ENCODE peak calls at places on chromosomes 16 and 17, in eight cellular contexts. A, L, S, Q, G, V, J and O are unnamed samples.

GRCh38 chr17:4537451-4538235 is 17.5 kb downstream of the MYBBP1A start:
- DNase-seq in A (no peak), L (peak; percentile 57), S (no peak), Q (peak; percentile 29), G (no peak), V (peak; percentile 50), J (no peak), O (no peak)

GRCh38 chr16:21628772-21629171 is 23.6 kb downstream of the IGSF6 start:
- DNase-seq in A (no peak), L (no peak), S (no peak), Q (peak; percentile 93), G (no peak), V (no peak), J (no peak), O (no peak)

GRCh38 chr17:57834146-57834741 is 15.6 kb downstream of the MRPS23 start:
- DNase-seq in A (no peak), L (peak; percentile 91), S (no peak), Q (peak; percentile 74), G (peak; percentile 88), V (no peak), J (peak; percentile 75), O (no peak)

GRCh38 chr17:7589891-7590611 is at the start of gene SOX15:
- DNase-seq in A (no peak), L (no peak), S (no peak), Q (peak; percentile 66), G (peak; percentile 70), V (no peak), J (peak; percentile 82), O (peak; percentile 91)

GRCh38 chr17:63698381-63698885 is 1.5 kb downstream of the LIMD2 start:
- DNase-seq in A (no peak), L (no peak), S (no peak), Q (no peak), G (no peak), V (no peak), J (peak; percentile 70), O (no peak)

GRCh38 chr17:57372156-57372555 is 115.8 kb downstream of the MSI2 start:
- DNase-seq in A (no peak), L (no peak), S (no peak), Q (peak; percentile 37), G (no peak), V (no peak), J (no peak), O (no peak)

GRCh38 chr16:54546481-54546880 is 259.9 kb upstream of the IRX3 start:
- DNase-seq in A (no peak), L (no peak), S (no peak), Q (no peak), G (no peak), V (no peak), J (no peak), O (no peak)

GRCh38 chr17:66782866-66783265 is 52.1 kb upstream of the CACNG5 start:
- DNase-seq in A (no peak), L (no peak), S (no peak), Q (no peak), G (no peak), V (no peak), J (peak; percentile 9), O (no peak)

GRCh38 chr17:63564562-63564961 is 14.3 kb downstream of the DCAF7 start:
- DNase-seq in A (no peak), L (no peak), S (no peak), Q (no peak), G (no peak), V (no peak), J (no peak), O (no peak)

GRCh38 chr16:5025171-5025632 is 8.5 kb downstream of the NAGPA start:
- DNase-seq in A (peak; percentile 62), L (no peak), S (peak; percentile 50), Q (peak; percentile 44), G (no peak), V (peak; percentile 70), J (peak; percentile 95), O (no peak)

GRCh38 chr16:6258056-6258455 is 1074.6 kb upstream of the RBFOX1 start:
- DNase-seq in A (no peak), L (no peak), S (no peak), Q (no peak), G (no peak), V (no peak), J (no peak), O (no peak)

GRCh38 chr17:61161615-61162134 is 238.0 kb upstream of the TBX2 start:
- DNase-seq in A (no peak), L (no peak), S (no peak), Q (no peak), G (no peak), V (no peak), J (no peak), O (no peak)

GRCh38 chr17:20171741-20172377 is 162.7 kb downstream of the SPECC1 start:
- DNase-seq in A (no peak), L (no peak), S (no peak), Q (no peak), G (no peak), V (no peak), J (no peak), O (no peak)

DNA sequence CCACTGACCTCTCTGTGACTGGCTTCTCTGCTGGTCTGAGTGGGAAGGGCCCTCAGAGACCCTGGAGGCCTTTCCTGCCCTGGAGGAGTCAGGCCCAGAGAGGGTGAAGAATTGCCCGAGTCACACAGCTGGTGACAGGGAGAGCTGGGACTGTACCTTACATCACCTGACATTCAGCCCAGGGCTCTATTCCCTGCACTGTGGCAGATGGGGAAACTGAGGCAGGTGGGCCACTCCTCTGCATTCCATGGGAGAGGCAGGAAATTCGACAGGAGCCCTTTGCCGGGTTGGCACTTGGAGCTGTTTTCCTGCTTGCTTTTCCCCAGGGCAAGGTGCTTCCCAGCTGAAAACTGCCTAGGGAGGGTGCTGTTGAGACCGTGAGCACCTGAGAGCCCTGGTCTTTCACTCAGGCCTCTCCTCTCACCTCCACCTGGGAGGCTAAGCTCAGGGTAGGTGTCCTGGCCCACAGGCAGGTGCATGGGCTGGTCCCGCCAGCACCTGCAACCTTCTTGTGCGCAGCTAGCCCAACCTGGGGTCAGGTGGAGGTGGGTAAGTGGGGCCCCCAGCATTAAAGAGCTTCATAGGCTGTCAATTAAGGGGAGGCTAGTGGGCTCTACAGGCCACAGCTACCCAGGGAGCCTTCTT is 8.5 kb downstream of the ADCY7 start:
- DNase-seq in A (no peak), L (peak; percentile 23), S (no peak), Q (no peak), G (no peak), V (peak; percentile 21), J (peak; percentile 69), O (no peak)
- H3K4me3 ChIP-seq in A (no peak overlapping the region), L (peak overlapping the region; percentile 43), S (no peak overlapping the region), Q (no peak overlapping the region), G (no peak overlapping the region), V (no peak overlapping the region), J (no peak overlapping the region), O (no peak overlapping the region)

DNA sequence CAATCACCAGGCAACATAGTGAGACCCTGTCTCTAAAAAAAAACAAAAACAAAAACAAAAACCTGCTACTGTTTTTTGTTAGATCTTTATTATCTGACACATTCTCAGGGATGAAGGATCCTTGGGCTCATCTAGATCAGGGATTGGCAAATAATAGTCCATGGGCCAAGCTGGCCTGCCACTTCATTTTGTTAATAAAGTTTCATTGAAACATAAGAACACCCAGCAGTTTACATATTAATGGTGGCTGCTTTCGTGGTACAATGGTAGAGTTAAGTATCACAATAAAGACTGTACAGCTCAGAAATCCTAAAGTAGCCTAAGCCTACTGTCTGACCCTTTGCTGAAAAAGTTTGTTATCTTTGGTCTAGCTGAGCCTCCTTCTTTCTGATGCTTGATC is 32.9 kb upstream of the CLEC18A start:
- DNase-seq in A (no peak), L (no peak), S (no peak), Q (no peak), G (no peak), V (no peak), J (no peak), O (no peak)
- H3K4me3 ChIP-seq in A (no peak overlapping the region), L (no peak overlapping the region), S (no peak overlapping the region), Q (peak overlapping the region; percentile 36), G (no peak overlapping the region), V (no peak overlapping the region), J (no peak overlapping the region), O (no peak overlapping the region)

GRCh38 chr16:31141489-31142108 is 6.1 kb upstream of the PRSS8 start:
- DNase-seq in A (peak; percentile 35), L (no peak), S (no peak), Q (no peak), G (no peak), V (no peak), J (peak; percentile 68), O (peak; percentile 88)

GRCh38 chr16:31142109-31143035 is 6.8 kb upstream of the PRSS8 start:
- DNase-seq in A (peak; percentile 98), L (peak; percentile 99), S (peak; percentile 99), Q (peak; percentile 100), G (peak; percentile 99), V (peak; percentile 100), J (peak; percentile 100), O (peak; percentile 98)

GRCh38 chr16:31143889-31144148 is 6.0 kb downstream of the PRSS36 start:
- DNase-seq in A (no peak), L (no peak), S (no peak), Q (no peak), G (no peak), V (no peak), J (no peak), O (no peak)

GRCh38 chr16:31145398-31145990 is 4.4 kb downstream of the PRSS36 start:
- DNase-seq in A (no peak), L (no peak), S (no peak), Q (no peak), G (no peak), V (no peak), J (no peak), O (no peak)

GRCh38 chr16:31143036-31143888 is 6.6 kb downstream of the PRSS36 start:
- DNase-seq in A (peak; percentile 57), L (no peak), S (no peak), Q (no peak), G (no peak), V (peak; percentile 68), J (peak; percentile 64), O (no peak)
- H3K4me3 ChIP-seq in A (no peak overlapping the region), L (peak overlapping the region; percentile 61), S (peak overlapping the region; percentile 49), Q (peak overlapping the region; percentile 35), G (peak overlapping the region; percentile 51), V (peak overlapping the region; percentile 49), J (peak overlapping the region; percentile 35), O (no peak overlapping the region)

GRCh38 chr16:35561346-35561745 is 2101.9 kb downstream of the TP53TG3F start:
- DNase-seq in A (no peak), L (no peak), S (no peak), Q (no peak), G (no peak), V (no peak), J (no peak), O (no peak)
- H3K4me3 ChIP-seq in A (no peak overlapping the region), L (no peak overlapping the region), S (no peak overlapping the region), Q (no peak overlapping the region), G (no peak overlapping the region), V (no peak overlapping the region), J (no peak overlapping the region), O (no peak overlapping the region)

GRCh38 chr16:66600484-66600883 is 4.0 kb upstream of the CMTM3 start:
- DNase-seq in A (no peak), L (no peak), S (no peak), Q (peak; percentile 51), G (no peak), V (no peak), J (no peak), O (no peak)
- H3K4me3 ChIP-seq in A (no peak overlapping the region), L (no peak overlapping the region), S (no peak overlapping the region), Q (no peak overlapping the region), G (no peak overlapping the region), V (no peak overlapping the region), J (no peak overlapping the region), O (no peak overlapping the region)

GRCh38 chr16:89256651-89257254 is 39.2 kb downstream of the ZNF778 start:
- DNase-seq in A (peak; percentile 59), L (peak; percentile 66), S (no peak), Q (peak; percentile 90), G (peak; percentile 26), V (peak; percentile 59), J (peak; percentile 91), O (no peak)
- H3K4me3 ChIP-seq in A (no peak overlapping the region), L (peak overlapping the region; percentile 54), S (peak overlapping the region; percentile 50), Q (peak overlapping the region; percentile 42), G (peak overlapping the region; percentile 36), V (peak overlapping the region; percentile 30), J (peak overlapping the region; percentile 53), O (no peak overlapping the region)